ENCODE peak calls at places on chromosome 13, in eight cellular contexts. O is NCI-H345, L is GM23338, E is fibroblast of the conjunctiva, Q is progenitor cell of endocrine pancreas, J is COLO829, Z is SHP77 treated with DMSO at 0.1 percent for 48 hours, T is DMS153. S is an unnamed sample.

GRCh38 chr13:73722120-73722519 is 412.1 kb downstream of the KLF12 start:
- DNase-seq in O (no peak), L (peak; percentile 58), E (peak; percentile 18), Q (no peak), J (peak; percentile 56), Z (no peak), T (no peak), S (no peak)

GRCh38 chr13:30196025-30196424 is 111.3 kb downstream of the KATNAL1 start:
- DNase-seq in O (peak; percentile 70), L (peak; percentile 68), E (no peak), Q (no peak), J (no peak), Z (peak; percentile 65), T (peak; percentile 37), S (peak; percentile 37)

GRCh38 chr13:109869312-109870237 is 83.2 kb upstream of the IRS2 start:
- DNase-seq in O (peak; percentile 97), L (peak; percentile 28), E (peak; percentile 47), Q (no peak), J (no peak), Z (peak; percentile 98), T (peak; percentile 96), S (no peak)

GRCh38 chr13:107964356-107964755 is 251.0 kb downstream of the LIG4 start:
- DNase-seq in O (peak; percentile 77), L (no peak), E (no peak), Q (no peak), J (no peak), Z (peak; percentile 99), T (peak; percentile 75), S (no peak)

GRCh38 chr13:67258482-67258881 is 28.3 kb upstream of the PCDH9 start:
- DNase-seq in O (no peak), L (peak; percentile 78), E (no peak), Q (no peak), J (no peak), Z (no peak), T (no peak), S (peak; percentile 58)

GRCh38 chr13:79456051-79456450 is 24.9 kb upstream of the NDFIP2 start:
- DNase-seq in O (no peak), L (no peak), E (no peak), Q (no peak), J (no peak), Z (no peak), T (no peak), S (no peak)

GRCh38 chr13:74820809-74821208 is 661.2 kb downstream of the TBC1D4 start:
- DNase-seq in O (no peak), L (peak; percentile 23), E (no peak), Q (no peak), J (no peak), Z (no peak), T (no peak), S (no peak)

GRCh38 chr13:74092711-74093110 is 41.5 kb downstream of the KLF12 start:
- DNase-seq in O (no peak), L (no peak), E (no peak), Q (no peak), J (no peak), Z (no peak), T (no peak), S (no peak)

GRCh38 chr13:92950771-92951170 is 275.8 kb upstream of the GPC6 start:
- DNase-seq in O (no peak), L (no peak), E (no peak), Q (no peak), J (no peak), Z (no peak), T (no peak), S (no peak)

GRCh38 chr13:32902898-32903297 is 113.3 kb upstream of the KL start:
- DNase-seq in O (no peak), L (peak; percentile 28), E (no peak), Q (no peak), J (no peak), Z (no peak), T (no peak), S (no peak)

GRCh38 chr13:64723735-64724134 is 2506.4 kb downstream of the PCDH9 start:
- DNase-seq in O (no peak), L (peak; percentile 15), E (peak; percentile 65), Q (no peak), J (peak; percentile 70), Z (no peak), T (no peak), S (no peak)

GRCh38 chr13:77980592-77980991 is 62.0 kb upstream of the EDNRB start:
- DNase-seq in O (no peak), L (no peak), E (peak; percentile 22), Q (no peak), J (no peak), Z (no peak), T (no peak), S (no peak)

GRCh38 chr13:36531746-36532486 is 99.6 kb downstream of the CCNA1 start:
- DNase-seq in O (no peak), L (no peak), E (peak; percentile 23), Q (no peak), J (no peak), Z (no peak), T (no peak), S (no peak)

GRCh38 chr13:28059214-28059613 is 41.2 kb downstream of the FLT3 start:
- DNase-seq in O (no peak), L (peak; percentile 83), E (peak; percentile 4), Q (no peak), J (peak; percentile 37), Z (peak; percentile 11), T (no peak), S (peak; percentile 20)

GRCh38 chr13:97967948-97968347 is 14.5 kb downstream of the IPO5 start:
- DNase-seq in O (no peak), L (no peak), E (no peak), Q (no peak), J (no peak), Z (no peak), T (no peak), S (no peak)

GRCh38 chr13:39244561-39245230 is 206.4 kb downstream of the NHLRC3 start:
- DNase-seq in O (peak; percentile 26), L (no peak), E (no peak), Q (no peak), J (no peak), Z (no peak), T (peak; percentile 66), S (no peak)

GRCh38 chr13:76813874-76814273 is 72.3 kb downstream of the KCTD12 start:
- DNase-seq in O (peak; percentile 47), L (no peak), E (no peak), Q (no peak), J (no peak), Z (no peak), T (no peak), S (no peak)

GRCh38 chr13:41004875-41005693 is 14.0 kb downstream of the ELF1 start:
- DNase-seq in O (no peak), L (no peak), E (no peak), Q (no peak), J (peak; percentile 31), Z (no peak), T (no peak), S (no peak)

GRCh38 chr13:109784590-109785140 is 1.7 kb downstream of the IRS2 start:
- DNase-seq in O (peak; percentile 78), L (peak; percentile 79), E (no peak), Q (peak; percentile 86), J (no peak), Z (peak; percentile 71), T (peak; percentile 36), S (no peak)

GRCh38 chr13:92012787-92013186 is 614.4 kb downstream of the GPC5 start:
- DNase-seq in O (no peak), L (no peak), E (no peak), Q (no peak), J (no peak), Z (no peak), T (no peak), S (no peak)

GRCh38 chr13:39900106-39900750 is 244.8 kb downstream of the COG6 start:
- DNase-seq in O (no peak), L (no peak), E (peak; percentile 33), Q (no peak), J (no peak), Z (no peak), T (no peak), S (no peak)

GRCh38 chr13:25727776-25728175 is 324.0 kb downstream of the SHISA2 start:
- DNase-seq in O (no peak), L (peak; percentile 22), E (no peak), Q (no peak), J (no peak), Z (no peak), T (no peak), S (no peak)

GRCh38 chr13:106521101-106521799 is 14.2 kb downstream of the EFNB2 start:
- DNase-seq in O (no peak), L (peak; percentile 43), E (no peak), Q (no peak), J (no peak), Z (no peak), T (no peak), S (no peak)

GRCh38 chr13:50991624-50992610 is 82.3 kb downstream of the RNASEH2B start:
- DNase-seq in O (peak; percentile 10), L (no peak), E (no peak), Q (no peak), J (no peak), Z (no peak), T (no peak), S (no peak)

GRCh38 chr13:28620011-28620830 is 38.7 kb upstream of the POMP start:
- DNase-seq in O (no peak), L (no peak), E (no peak), Q (no peak), J (no peak), Z (no peak), T (no peak), S (no peak)

GRCh38 chr13:102879793-102880499 is 34.1 kb downstream of the ERCC5 start:
- DNase-seq in O (no peak), L (no peak), E (no peak), Q (no peak), J (no peak), Z (no peak), T (no peak), S (no peak)